ENCODE peak calls at places on chromosomes 13 and 19, in ten cellular contexts. One of them, this sample, is unnamed.

GRCh38 chr19:7304200-7304599 is 10.0 kb upstream of the INSR start:
- DNase-seq in suprapubic skin: no peak
- DNase-seq in heart left ventricle: no peak
- DNase-seq in NCI-H2081: no peak
- DNase-seq in activated naive CD4-positive, alpha-beta T cell treated with anti-CD3 and anti-CD28 coated beads, Interleukin-2, amount 10 ng/mL, durations not matched to agents 7 days and 5 days: no peak
- DNase-seq in CD8-positive, alpha-beta memory T cell: no peak
- DNase-seq in C1 segment of cervical spinal cord: no peak
- DNase-seq in stimulated activated CD4-positive, alpha-beta T cell treated with anti-CD3 and anti-CD28 coated beads, Interleukin-1b, Interleukin-23, amount 100 ng/mL, for 1 hour: no peak
- DNase-seq in ELF-1: no peak
- DNase-seq in spleen: peak; percentile 74
- DNase-seq in this sample: no peak

GRCh38 chr13:97226013-97226412 is 3.9 kb downstream of the MBNL2 start:
- DNase-seq in activated naive CD4-positive, alpha-beta T cell treated with anti-CD3 and anti-CD28 coated beads, Interleukin-2, amount 10 ng/mL, durations not matched to agents 7 days and 5 days: no peak
- DNase-seq in CD8-positive, alpha-beta memory T cell: no peak
- DNase-seq in spleen: no peak
- DNase-seq in ELF-1: peak; percentile 66
- DNase-seq in suprapubic skin: no peak
- DNase-seq in stimulated activated CD4-positive, alpha-beta T cell treated with anti-CD3 and anti-CD28 coated beads, Interleukin-1b, Interleukin-23, amount 100 ng/mL, for 1 hour: no peak
- DNase-seq in heart left ventricle: no peak
- DNase-seq in C1 segment of cervical spinal cord: no peak
- DNase-seq in NCI-H2081: peak; percentile 13
- DNase-seq in this sample: no peak

GRCh38 chr13:43405457-43405856 is 381.3 kb downstream of the ENOX1 start:
- DNase-seq in NCI-H2081: no peak
- DNase-seq in stimulated activated CD4-positive, alpha-beta T cell treated with anti-CD3 and anti-CD28 coated beads, Interleukin-1b, Interleukin-23, amount 100 ng/mL, for 1 hour: no peak
- DNase-seq in activated naive CD4-positive, alpha-beta T cell treated with anti-CD3 and anti-CD28 coated beads, Interleukin-2, amount 10 ng/mL, durations not matched to agents 7 days and 5 days: no peak
- DNase-seq in C1 segment of cervical spinal cord: no peak
- DNase-seq in heart left ventricle: no peak
- DNase-seq in spleen: no peak
- DNase-seq in ELF-1: no peak
- DNase-seq in suprapubic skin: no peak
- DNase-seq in CD8-positive, alpha-beta memory T cell: no peak
- DNase-seq in this sample: no peak

GRCh38 chr19:16514383-16515019 is 18.3 kb downstream of the C19orf44 start:
- DNase-seq in spleen: no peak
- DNase-seq in heart left ventricle: no peak
- DNase-seq in activated naive CD4-positive, alpha-beta T cell treated with anti-CD3 and anti-CD28 coated beads, Interleukin-2, amount 10 ng/mL, durations not matched to agents 7 days and 5 days: no peak
- DNase-seq in NCI-H2081: no peak
- DNase-seq in ELF-1: no peak
- DNase-seq in stimulated activated CD4-positive, alpha-beta T cell treated with anti-CD3 and anti-CD28 coated beads, Interleukin-1b, Interleukin-23, amount 100 ng/mL, for 1 hour: no peak
- DNase-seq in C1 segment of cervical spinal cord: no peak
- DNase-seq in CD8-positive, alpha-beta memory T cell: no peak
- DNase-seq in suprapubic skin: no peak
- DNase-seq in this sample: no peak

GRCh38 chr13:35179494-35179893 is 237.4 kb downstream of the NBEA start:
- DNase-seq in stimulated activated CD4-positive, alpha-beta T cell treated with anti-CD3 and anti-CD28 coated beads, Interleukin-1b, Interleukin-23, amount 100 ng/mL, for 1 hour: no peak
- DNase-seq in spleen: no peak
- DNase-seq in activated naive CD4-positive, alpha-beta T cell treated with anti-CD3 and anti-CD28 coated beads, Interleukin-2, amount 10 ng/mL, durations not matched to agents 7 days and 5 days: no peak
- DNase-seq in heart left ventricle: no peak
- DNase-seq in CD8-positive, alpha-beta memory T cell: no peak
- DNase-seq in NCI-H2081: no peak
- DNase-seq in ELF-1: no peak
- DNase-seq in suprapubic skin: no peak
- DNase-seq in C1 segment of cervical spinal cord: no peak
- DNase-seq in this sample: no peak

GRCh38 chr19:46391296-46392251 is 21.8 kb downstream of the CCDC8 start:
- DNase-seq in ELF-1: no peak
- DNase-seq in activated naive CD4-positive, alpha-beta T cell treated with anti-CD3 and anti-CD28 coated beads, Interleukin-2, amount 10 ng/mL, durations not matched to agents 7 days and 5 days: no peak
- DNase-seq in C1 segment of cervical spinal cord: no peak
- DNase-seq in CD8-positive, alpha-beta memory T cell: peak; percentile 21
- DNase-seq in spleen: peak; percentile 63
- DNase-seq in NCI-H2081: no peak
- DNase-seq in suprapubic skin: no peak
- DNase-seq in heart left ventricle: no peak
- DNase-seq in stimulated activated CD4-positive, alpha-beta T cell treated with anti-CD3 and anti-CD28 coated beads, Interleukin-1b, Interleukin-23, amount 100 ng/mL, for 1 hour: no peak
- DNase-seq in this sample: no peak

GRCh38 chr19:13692096-13692495 is 72.2 kb upstream of the MRI1 start:
- DNase-seq in C1 segment of cervical spinal cord: no peak
- DNase-seq in spleen: no peak
- DNase-seq in heart left ventricle: no peak
- DNase-seq in suprapubic skin: no peak
- DNase-seq in NCI-H2081: peak; percentile 57
- DNase-seq in activated naive CD4-positive, alpha-beta T cell treated with anti-CD3 and anti-CD28 coated beads, Interleukin-2, amount 10 ng/mL, durations not matched to agents 7 days and 5 days: no peak
- DNase-seq in stimulated activated CD4-positive, alpha-beta T cell treated with anti-CD3 and anti-CD28 coated beads, Interleukin-1b, Interleukin-23, amount 100 ng/mL, for 1 hour: no peak
- DNase-seq in ELF-1: no peak
- DNase-seq in CD8-positive, alpha-beta memory T cell: no peak
- DNase-seq in this sample: peak; percentile 32

GRCh38 chr13:24265453-24265852 is 43.9 kb upstream of the C1QTNF9 start:
- DNase-seq in NCI-H2081: no peak
- DNase-seq in CD8-positive, alpha-beta memory T cell: no peak
- DNase-seq in activated naive CD4-positive, alpha-beta T cell treated with anti-CD3 and anti-CD28 coated beads, Interleukin-2, amount 10 ng/mL, durations not matched to agents 7 days and 5 days: no peak
- DNase-seq in stimulated activated CD4-positive, alpha-beta T cell treated with anti-CD3 and anti-CD28 coated beads, Interleukin-1b, Interleukin-23, amount 100 ng/mL, for 1 hour: no peak
- DNase-seq in suprapubic skin: no peak
- DNase-seq in C1 segment of cervical spinal cord: no peak
- DNase-seq in spleen: no peak
- DNase-seq in heart left ventricle: no peak
- DNase-seq in ELF-1: no peak
- DNase-seq in this sample: no peak

GRCh38 chr19:39157275-39157996 is 31.9 kb downstream of the PAK4 start:
- DNase-seq in suprapubic skin: no peak
- DNase-seq in CD8-positive, alpha-beta memory T cell: no peak
- DNase-seq in stimulated activated CD4-positive, alpha-beta T cell treated with anti-CD3 and anti-CD28 coated beads, Interleukin-1b, Interleukin-23, amount 100 ng/mL, for 1 hour: no peak
- DNase-seq in NCI-H2081: no peak
- DNase-seq in ELF-1: no peak
- DNase-seq in C1 segment of cervical spinal cord: no peak
- DNase-seq in heart left ventricle: no peak
- DNase-seq in activated naive CD4-positive, alpha-beta T cell treated with anti-CD3 and anti-CD28 coated beads, Interleukin-2, amount 10 ng/mL, durations not matched to agents 7 days and 5 days: no peak
- DNase-seq in spleen: no peak
- DNase-seq in this sample: no peak

GRCh38 chr13:42174344-42175162 is 97.4 kb upstream of the AKAP11 start:
- DNase-seq in C1 segment of cervical spinal cord: no peak
- DNase-seq in heart left ventricle: no peak
- DNase-seq in CD8-positive, alpha-beta memory T cell: no peak
- DNase-seq in ELF-1: peak; percentile 50
- DNase-seq in activated naive CD4-positive, alpha-beta T cell treated with anti-CD3 and anti-CD28 coated beads, Interleukin-2, amount 10 ng/mL, durations not matched to agents 7 days and 5 days: no peak
- DNase-seq in suprapubic skin: no peak
- DNase-seq in spleen: no peak
- DNase-seq in stimulated activated CD4-positive, alpha-beta T cell treated with anti-CD3 and anti-CD28 coated beads, Interleukin-1b, Interleukin-23, amount 100 ng/mL, for 1 hour: no peak
- DNase-seq in NCI-H2081: no peak
- DNase-seq in this sample: no peak

GRCh38 chr19:1106841-1107654 is 3.3 kb downstream of the GPX4 start:
- DNase-seq in heart left ventricle: no peak
- DNase-seq in C1 segment of cervical spinal cord: no peak
- DNase-seq in NCI-H2081: no peak
- DNase-seq in activated naive CD4-positive, alpha-beta T cell treated with anti-CD3 and anti-CD28 coated beads, Interleukin-2, amount 10 ng/mL, durations not matched to agents 7 days and 5 days: no peak
- DNase-seq in CD8-positive, alpha-beta memory T cell: no peak
- DNase-seq in spleen: peak; percentile 83
- DNase-seq in suprapubic skin: no peak
- DNase-seq in stimulated activated CD4-positive, alpha-beta T cell treated with anti-CD3 and anti-CD28 coated beads, Interleukin-1b, Interleukin-23, amount 100 ng/mL, for 1 hour: no peak
- DNase-seq in ELF-1: peak; percentile 55
- DNase-seq in this sample: no peak

GRCh38 chr13:109110159-109110558 is 480.7 kb downstream of the MYO16 start:
- DNase-seq in suprapubic skin: no peak
- DNase-seq in spleen: no peak
- DNase-seq in NCI-H2081: no peak
- DNase-seq in ELF-1: no peak
- DNase-seq in activated naive CD4-positive, alpha-beta T cell treated with anti-CD3 and anti-CD28 coated beads, Interleukin-2, amount 10 ng/mL, durations not matched to agents 7 days and 5 days: no peak
- DNase-seq in CD8-positive, alpha-beta memory T cell: no peak
- DNase-seq in stimulated activated CD4-positive, alpha-beta T cell treated with anti-CD3 and anti-CD28 coated beads, Interleukin-1b, Interleukin-23, amount 100 ng/mL, for 1 hour: no peak
- DNase-seq in heart left ventricle: no peak
- DNase-seq in C1 segment of cervical spinal cord: no peak
- DNase-seq in this sample: no peak

GRCh38 chr19:51019544-51019925 is at the start of gene KLK10:
- DNase-seq in NCI-H2081: no peak
- DNase-seq in stimulated activated CD4-positive, alpha-beta T cell treated with anti-CD3 and anti-CD28 coated beads, Interleukin-1b, Interleukin-23, amount 100 ng/mL, for 1 hour: no peak
- DNase-seq in C1 segment of cervical spinal cord: no peak
- DNase-seq in CD8-positive, alpha-beta memory T cell: no peak
- DNase-seq in heart left ventricle: no peak
- DNase-seq in spleen: no peak
- DNase-seq in suprapubic skin: no peak
- DNase-seq in ELF-1: no peak
- DNase-seq in activated naive CD4-positive, alpha-beta T cell treated with anti-CD3 and anti-CD28 coated beads, Interleukin-2, amount 10 ng/mL, durations not matched to agents 7 days and 5 days: no peak
- DNase-seq in this sample: no peak

GRCh38 chr13:97344250-97345175 is 89.5 kb upstream of the RAP2A start:
- DNase-seq in heart left ventricle: peak; percentile 51
- DNase-seq in suprapubic skin: no peak
- DNase-seq in CD8-positive, alpha-beta memory T cell: peak; percentile 56
- DNase-seq in stimulated activated CD4-positive, alpha-beta T cell treated with anti-CD3 and anti-CD28 coated beads, Interleukin-1b, Interleukin-23, amount 100 ng/mL, for 1 hour: peak; percentile 25
- DNase-seq in C1 segment of cervical spinal cord: no peak
- DNase-seq in spleen: no peak
- DNase-seq in ELF-1: no peak
- DNase-seq in activated naive CD4-positive, alpha-beta T cell treated with anti-CD3 and anti-CD28 coated beads, Interleukin-2, amount 10 ng/mL, durations not matched to agents 7 days and 5 days: peak; percentile 70
- DNase-seq in NCI-H2081: peak; percentile 65
- DNase-seq in this sample: peak; percentile 63

GRCh38 chr13:40152145-40152544 is 496.7 kb downstream of the COG6 start:
- DNase-seq in NCI-H2081: no peak
- DNase-seq in ELF-1: no peak
- DNase-seq in heart left ventricle: no peak
- DNase-seq in C1 segment of cervical spinal cord: no peak
- DNase-seq in CD8-positive, alpha-beta memory T cell: no peak
- DNase-seq in stimulated activated CD4-positive, alpha-beta T cell treated with anti-CD3 and anti-CD28 coated beads, Interleukin-1b, Interleukin-23, amount 100 ng/mL, for 1 hour: no peak
- DNase-seq in spleen: no peak
- DNase-seq in suprapubic skin: no peak
- DNase-seq in activated naive CD4-positive, alpha-beta T cell treated with anti-CD3 and anti-CD28 coated beads, Interleukin-2, amount 10 ng/mL, durations not matched to agents 7 days and 5 days: no peak
- DNase-seq in this sample: no peak

GRCh38 chr13:25816239-25816638 is 235.6 kb downstream of the SHISA2 start:
- DNase-seq in CD8-positive, alpha-beta memory T cell: no peak
- DNase-seq in C1 segment of cervical spinal cord: no peak
- DNase-seq in suprapubic skin: no peak
- DNase-seq in NCI-H2081: no peak
- DNase-seq in ELF-1: no peak
- DNase-seq in spleen: no peak
- DNase-seq in activated naive CD4-positive, alpha-beta T cell treated with anti-CD3 and anti-CD28 coated beads, Interleukin-2, amount 10 ng/mL, durations not matched to agents 7 days and 5 days: no peak
- DNase-seq in stimulated activated CD4-positive, alpha-beta T cell treated with anti-CD3 and anti-CD28 coated beads, Interleukin-1b, Interleukin-23, amount 100 ng/mL, for 1 hour: no peak
- DNase-seq in heart left ventricle: no peak
- DNase-seq in this sample: no peak

GRCh38 chr19:3783660-3784584 is 2.3 kb downstream of the MATK start:
- DNase-seq in spleen: peak; percentile 76
- DNase-seq in stimulated activated CD4-positive, alpha-beta T cell treated with anti-CD3 and anti-CD28 coated beads, Interleukin-1b, Interleukin-23, amount 100 ng/mL, for 1 hour: no peak
- DNase-seq in suprapubic skin: no peak
- DNase-seq in NCI-H2081: no peak
- DNase-seq in activated naive CD4-positive, alpha-beta T cell treated with anti-CD3 and anti-CD28 coated beads, Interleukin-2, amount 10 ng/mL, durations not matched to agents 7 days and 5 days: peak; percentile 45
- DNase-seq in heart left ventricle: no peak
- DNase-seq in ELF-1: peak; percentile 82
- DNase-seq in CD8-positive, alpha-beta memory T cell: peak; percentile 68
- DNase-seq in C1 segment of cervical spinal cord: no peak
- DNase-seq in this sample: no peak

GRCh38 chr19:29812881-29813275 is 1.1 kb downstream of the CCNE1 start:
- DNase-seq in suprapubic skin: no peak
- DNase-seq in activated naive CD4-positive, alpha-beta T cell treated with anti-CD3 and anti-CD28 coated beads, Interleukin-2, amount 10 ng/mL, durations not matched to agents 7 days and 5 days: no peak
- DNase-seq in CD8-positive, alpha-beta memory T cell: no peak
- DNase-seq in stimulated activated CD4-positive, alpha-beta T cell treated with anti-CD3 and anti-CD28 coated beads, Interleukin-1b, Interleukin-23, amount 100 ng/mL, for 1 hour: no peak
- DNase-seq in heart left ventricle: no peak
- DNase-seq in spleen: peak; percentile 78
- DNase-seq in ELF-1: no peak
- DNase-seq in C1 segment of cervical spinal cord: no peak
- DNase-seq in NCI-H2081: no peak
- DNase-seq in this sample: no peak

GRCh38 chr13:44300895-44301638 is 72.6 kb upstream of the SERP2 start:
- DNase-seq in heart left ventricle: peak; percentile 63
- DNase-seq in stimulated activated CD4-positive, alpha-beta T cell treated with anti-CD3 and anti-CD28 coated beads, Interleukin-1b, Interleukin-23, amount 100 ng/mL, for 1 hour: no peak
- DNase-seq in CD8-positive, alpha-beta memory T cell: no peak
- DNase-seq in activated naive CD4-positive, alpha-beta T cell treated with anti-CD3 and anti-CD28 coated beads, Interleukin-2, amount 10 ng/mL, durations not matched to agents 7 days and 5 days: no peak
- DNase-seq in ELF-1: no peak
- DNase-seq in C1 segment of cervical spinal cord: no peak
- DNase-seq in spleen: no peak
- DNase-seq in NCI-H2081: peak; percentile 36
- DNase-seq in suprapubic skin: no peak
- DNase-seq in this sample: peak; percentile 34

GRCh38 chr13:106047859-106048258 is 487.6 kb downstream of the EFNB2 start:
- DNase-seq in activated naive CD4-positive, alpha-beta T cell treated with anti-CD3 and anti-CD28 coated beads, Interleukin-2, amount 10 ng/mL, durations not matched to agents 7 days and 5 days: no peak
- DNase-seq in heart left ventricle: no peak
- DNase-seq in CD8-positive, alpha-beta memory T cell: no peak
- DNase-seq in stimulated activated CD4-positive, alpha-beta T cell treated with anti-CD3 and anti-CD28 coated beads, Interleukin-1b, Interleukin-23, amount 100 ng/mL, for 1 hour: no peak
- DNase-seq in suprapubic skin: no peak
- DNase-seq in ELF-1: no peak
- DNase-seq in spleen: no peak
- DNase-seq in C1 segment of cervical spinal cord: no peak
- DNase-seq in NCI-H2081: no peak
- DNase-seq in this sample: no peak

GRCh38 chr19:8935460-8935859 is 74.7 kb downstream of the MUC16 start:
- DNase-seq in spleen: no peak
- DNase-seq in NCI-H2081: no peak
- DNase-seq in CD8-positive, alpha-beta memory T cell: no peak
- DNase-seq in activated naive CD4-positive, alpha-beta T cell treated with anti-CD3 and anti-CD28 coated beads, Interleukin-2, amount 10 ng/mL, durations not matched to agents 7 days and 5 days: no peak
- DNase-seq in heart left ventricle: no peak
- DNase-seq in stimulated activated CD4-positive, alpha-beta T cell treated with anti-CD3 and anti-CD28 coated beads, Interleukin-1b, Interleukin-23, amount 100 ng/mL, for 1 hour: no peak
- DNase-seq in suprapubic skin: no peak
- DNase-seq in C1 segment of cervical spinal cord: no peak
- DNase-seq in ELF-1: no peak
- DNase-seq in this sample: no peak

GRCh38 chr13:79228972-79229371 is 177.1 kb downstream of the RBM26 start:
- DNase-seq in C1 segment of cervical spinal cord: no peak
- DNase-seq in NCI-H2081: no peak
- DNase-seq in activated naive CD4-positive, alpha-beta T cell treated with anti-CD3 and anti-CD28 coated beads, Interleukin-2, amount 10 ng/mL, durations not matched to agents 7 days and 5 days: no peak
- DNase-seq in CD8-positive, alpha-beta memory T cell: no peak
- DNase-seq in stimulated activated CD4-positive, alpha-beta T cell treated with anti-CD3 and anti-CD28 coated beads, Interleukin-1b, Interleukin-23, amount 100 ng/mL, for 1 hour: no peak
- DNase-seq in heart left ventricle: no peak
- DNase-seq in ELF-1: peak; percentile 21
- DNase-seq in suprapubic skin: no peak
- DNase-seq in spleen: no peak
- DNase-seq in this sample: no peak